ENCODE peak calls at places on chromosome 6, in six cellular contexts. B, C, M, G, A and O are unnamed samples.

GRCh38 chr6:53673138-53673801 is 7.7 kb upstream of the KLHL31 start:
- DNase-seq in B (no peak), C (peak; percentile 90), M (no peak), G (no peak), A (no peak), O (no peak)

GRCh38 chr6:34474754-34475153 is 8.9 kb downstream of the PACSIN1 start:
- DNase-seq in B (no peak), C (no peak), M (no peak), G (no peak), A (no peak), O (no peak)

GRCh38 chr6:112332274-112332673 is 14.9 kb upstream of the RFPL4B start:
- DNase-seq in B (no peak), C (no peak), M (no peak), G (no peak), A (no peak), O (no peak)

GRCh38 chr6:24549674-24550418 is 55.1 kb downstream of the ALDH5A1 start:
- DNase-seq in B (no peak), C (no peak), M (no peak), G (no peak), A (no peak), O (no peak)

GRCh38 chr6:69584913-69585729 is 211.7 kb downstream of the LMBRD1 start:
- DNase-seq in B (no peak), C (peak; percentile 3), M (peak; percentile 88), G (peak; percentile 26), A (no peak), O (peak; percentile 35)

GRCh38 chr6:72783667-72784066 is 161.8 kb downstream of the KCNQ5 start:
- DNase-seq in B (no peak), C (peak; percentile 59), M (no peak), G (no peak), A (no peak), O (no peak)

GRCh38 chr6:166780284-166780683 is 153.2 kb upstream of the RPS6KA2 start:
- DNase-seq in B (peak; percentile 43), C (no peak), M (no peak), G (no peak), A (no peak), O (no peak)

GRCh38 chr6:129370268-129370916 is 339.6 kb downstream of the ARHGAP18 start:
- DNase-seq in B (no peak), C (peak; percentile 75), M (peak; percentile 37), G (no peak), A (peak; percentile 37), O (peak; percentile 18)

GRCh38 chr6:53793318-53793975 is 1.4 kb upstream of the LRRC1 start:
- DNase-seq in B (no peak), C (peak; percentile 72), M (peak; percentile 48), G (no peak), A (peak; percentile 80), O (peak; percentile 48)

GRCh38 chr6:106973841-106974336 is 640 bp downstream of the CD24 start:
- DNase-seq in B (no peak), C (no peak), M (peak; percentile 10), G (no peak), A (peak; percentile 36), O (no peak)

GRCh38 chr6:163816441-163816840 is 401.9 kb downstream of the QKI start:
- DNase-seq in B (no peak), C (no peak), M (no peak), G (no peak), A (no peak), O (no peak)

GRCh38 chr6:30719356-30719755 is 796 bp upstream of the TUBB start:
- DNase-seq in B (no peak), C (no peak), M (no peak), G (no peak), A (no peak), O (no peak)

GRCh38 chr6:22411408-22412105 is 114.7 kb upstream of the PRL start:
- DNase-seq in B (no peak), C (peak; percentile 70), M (no peak), G (no peak), A (no peak), O (no peak)

GRCh38 chr6:136587527-136587926 is 37.3 kb upstream of the MAP7 start:
- DNase-seq in B (no peak), C (peak; percentile 46), M (no peak), G (no peak), A (no peak), O (no peak)

GRCh38 chr6:125255201-125255600 is 46.6 kb downstream of the HDDC2 start:
- DNase-seq in B (no peak), C (no peak), M (no peak), G (no peak), A (no peak), O (no peak)

GRCh38 chr6:53189554-53189953 is 40.9 kb upstream of the GCM1 start:
- DNase-seq in B (no peak), C (peak; percentile 54), M (no peak), G (no peak), A (no peak), O (no peak)

GRCh38 chr6:107600936-107601335 is 111.0 kb downstream of the SOBP start:
- DNase-seq in B (no peak), C (peak; percentile 75), M (no peak), G (no peak), A (peak; percentile 52), O (no peak)

GRCh38 chr6:24927234-24927955 is 8.4 kb downstream of the RIPOR2 start:
- DNase-seq in B (no peak), C (no peak), M (no peak), G (no peak), A (no peak), O (no peak)

GRCh38 chr6:167402195-167402686 is 77.4 kb downstream of the TTLL2 start:
- DNase-seq in B (peak; percentile 69), C (no peak), M (no peak), G (no peak), A (no peak), O (no peak)

GRCh38 chr6:38035478-38035877 is 216.0 kb downstream of the ZFAND3 start:
- DNase-seq in B (no peak), C (peak; percentile 34), M (no peak), G (no peak), A (no peak), O (no peak)

GRCh38 chr6:157288575-157288974 is 34.7 kb downstream of the TMEM242 start:
- DNase-seq in B (no peak), C (no peak), M (no peak), G (no peak), A (no peak), O (no peak)

GRCh38 chr6:33740204-33740608 is 6.5 kb downstream of the IP6K3 start:
- DNase-seq in B (no peak), C (no peak), M (no peak), G (no peak), A (no peak), O (no peak)

DNA sequence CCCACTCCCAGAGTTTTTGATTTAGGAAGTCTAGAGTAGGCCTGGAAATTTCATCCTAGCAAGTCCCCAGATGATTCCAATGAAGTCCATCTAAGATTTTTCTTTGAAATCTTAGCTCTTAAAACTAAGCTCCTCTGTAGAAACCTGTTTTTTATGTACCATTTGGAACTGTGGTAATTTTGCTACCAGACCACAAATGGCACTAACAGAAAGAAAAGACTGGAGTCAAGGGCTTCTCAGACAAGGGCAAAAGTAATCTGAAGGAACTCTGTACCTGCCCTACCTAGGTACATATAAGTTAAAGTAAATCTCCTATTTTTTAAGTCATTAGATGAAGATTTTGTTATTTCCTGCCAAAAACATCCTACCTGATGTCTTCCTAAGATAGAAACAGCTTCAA is 155.0 kb upstream of the HTR1E start:
- DNase-seq in B (no peak), C (no peak), M (no peak), G (no peak), A (no peak), O (no peak)
- TF ChIP-seq CTCF in B (no peak), C (no peak), M (no peak), G (no peak), A (no peak), O (no peak)

DNA sequence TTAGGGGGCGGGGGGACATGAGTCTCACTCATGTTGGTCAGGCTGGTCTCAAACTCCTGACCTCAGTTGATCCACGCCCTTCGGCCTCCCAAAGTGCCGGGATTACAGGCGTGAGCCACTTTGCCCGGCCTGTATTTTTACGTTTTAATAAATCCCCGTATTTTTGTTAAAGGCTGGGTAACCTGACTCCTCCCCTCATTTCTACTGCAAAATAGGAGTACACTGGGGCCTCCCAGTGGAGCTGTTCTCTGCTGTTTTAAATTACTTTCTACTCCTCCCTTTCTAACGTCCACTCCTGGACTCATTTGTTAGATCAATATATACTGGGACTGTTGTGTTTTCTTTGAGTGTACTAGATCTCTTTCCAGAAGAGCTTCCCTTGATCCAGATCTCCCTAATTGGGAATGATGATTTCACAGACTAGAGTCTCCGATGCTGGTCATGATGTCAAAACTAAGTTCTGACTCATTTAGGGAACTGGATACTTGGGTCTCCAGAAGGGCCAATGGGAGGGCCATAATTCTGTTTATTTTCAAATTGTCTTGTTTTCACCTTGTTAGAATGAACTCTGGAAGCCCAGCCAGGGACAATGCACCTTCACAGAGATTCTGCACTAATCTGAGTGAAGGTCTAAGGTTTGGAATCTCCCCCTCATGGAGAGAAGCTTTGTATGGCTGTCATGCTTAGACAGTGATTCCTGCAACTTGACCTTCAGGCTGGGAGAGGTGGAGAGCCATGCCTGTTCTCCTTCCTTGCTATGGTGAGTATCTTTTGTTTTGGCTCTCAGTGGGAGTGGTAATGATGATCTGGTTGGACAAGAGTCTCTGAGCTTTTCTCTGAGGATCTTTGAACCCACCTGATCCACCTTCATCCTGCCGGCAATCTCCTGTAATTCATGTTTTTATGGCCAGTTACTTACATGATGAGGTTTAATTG is 9.4 kb downstream of the HSPA1B start:
- DNase-seq in B (no peak), C (peak; percentile 69), M (no peak), G (no peak), A (no peak), O (no peak)
- TF ChIP-seq CTCF in B (no peak), C (peak; percentile 42), M (no peak), G (no peak), A (no peak), O (no peak)

GRCh38 chr6:133817460-133818047 is 71.4 kb upstream of the TCF21 start:
- DNase-seq in B (no peak), C (no peak), M (peak; percentile 64), G (no peak), A (no peak), O (peak; percentile 23)
- TF ChIP-seq CTCF in B (no peak), C (peak; percentile 66), M (peak; percentile 95), G (peak; percentile 94), A (no peak), O (peak; percentile 64)

GRCh38 chr6:149544646-149545257 is 1.1 kb downstream of the PPIL4 start:
- DNase-seq in B (no peak), C (peak; percentile 18), M (no peak), G (no peak), A (no peak), O (no peak)

GRCh38 chr6:149541139-149541538 is 4.7 kb downstream of the PPIL4 start:
- DNase-seq in B (no peak), C (no peak), M (no peak), G (no peak), A (no peak), O (no peak)

GRCh38 chr6:149545754-149546471 is at the start of gene PPIL4:
- DNase-seq in B (peak; percentile 97), C (peak; percentile 97), M (peak; percentile 97), G (peak; percentile 77), A (peak; percentile 98), O (peak; percentile 96)

DNA sequence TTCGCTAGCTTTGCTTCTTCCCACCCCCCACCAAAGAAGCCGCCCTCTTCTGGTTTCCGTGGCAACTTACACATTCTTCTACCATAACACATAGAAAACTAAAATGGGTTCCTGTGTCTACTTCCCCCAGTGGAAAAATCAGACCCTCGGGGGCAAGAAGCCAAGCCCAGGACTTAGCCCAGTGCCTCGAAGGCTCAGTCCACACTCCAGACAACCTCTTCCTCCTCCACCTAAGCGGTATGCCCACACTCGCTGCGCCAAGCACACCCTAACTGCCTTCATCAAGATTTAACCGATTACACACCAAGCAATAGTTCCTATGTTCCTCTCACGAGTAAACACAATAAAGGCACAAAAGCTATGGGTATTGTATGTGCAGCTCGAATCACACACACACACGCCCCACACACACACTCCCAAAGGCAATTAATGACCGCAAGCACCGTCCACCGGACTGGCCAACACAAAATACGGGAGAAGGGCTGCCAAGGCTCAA is 537 bp downstream of the PPIL4 start:
- DNase-seq in B (no peak), C (peak; percentile 86), M (peak; percentile 18), G (no peak), A (peak; percentile 28), O (peak; percentile 39)
- TF ChIP-seq CTCF in B (no peak), C (no peak), M (peak; percentile 12), G (no peak), A (no peak), O (no peak)